ENCODE peak calls at places on chromosomes 5 and 9, in four cellular contexts. T is transverse colon, B is A549, Y is prostate gland. U is an unnamed sample.
A peak's percentile ranks its signal among the peaks of the same experiment; 100 is the strongest.

GRCh38 chr9:98419260-98419603 is 163.8 kb upstream of the TBC1D2 start:
- DNase-seq in T (no peak), B (no peak), Y (no peak), U (no peak)

GRCh38 chr5:82720213-82720612 is 357.0 kb downstream of the TMEM167A start:
- DNase-seq in T (no peak), B (no peak), Y (no peak), U (no peak)

GRCh38 chr9:99109522-99109921 is 4.6 kb downstream of the TGFBR1 start:
- DNase-seq in T (no peak), B (no peak), Y (no peak), U (no peak)

GRCh38 chr9:124282442-124283231 is 24.9 kb downstream of the NEK6 start:
- DNase-seq in T (peak; percentile 62), B (no peak), Y (no peak), U (no peak)

GRCh38 chr9:123863164-123863855 is 66.6 kb downstream of the DENND1A start:
- DNase-seq in T (no peak), B (no peak), Y (no peak), U (no peak)

GRCh38 chr5:149152317-149152746 is 11.0 kb downstream of the ABLIM3 start:
- DNase-seq in T (no peak), B (peak; percentile 62), Y (no peak), U (no peak)

GRCh38 chr5:125450803-125451202 is 704.4 kb upstream of the ZNF608 start:
- DNase-seq in T (no peak), B (no peak), Y (no peak), U (no peak)

GRCh38 chr5:150131461-150131860 is 24.2 kb downstream of the PDGFRB start:
- DNase-seq in T (no peak), B (no peak), Y (no peak), U (no peak)

GRCh38 chr5:168404366-168404765 is 81.9 kb upstream of the RARS1 start:
- DNase-seq in T (no peak), B (no peak), Y (no peak), U (no peak)

GRCh38 chr5:50420343-50420935 is 20.6 kb downstream of the EMB start:
- DNase-seq in T (no peak), B (no peak), Y (no peak), U (no peak)

GRCh38 chr9:16002816-16003215 is 450.0 kb downstream of the CCDC171 start:
- DNase-seq in T (no peak), B (peak; percentile 21), Y (no peak), U (no peak)

GRCh38 chr5:150272531-150272930 is 17.0 kb downstream of the CAMK2A start:
- DNase-seq in T (no peak), B (peak; percentile 57), Y (no peak), U (no peak)

GRCh38 chr5:145495171-145495570 is 340.0 kb downstream of the PRELID2 start:
- DNase-seq in T (no peak), B (no peak), Y (no peak), U (no peak)

GRCh38 chr9:72807765-72808445 is 144.9 kb downstream of the ALDH1A1 start:
- DNase-seq in T (no peak), B (peak; percentile 42), Y (no peak), U (no peak)

GRCh38 chr5:6904822-6905221 is 191.6 kb downstream of the TENT4A start:
- DNase-seq in T (no peak), B (no peak), Y (no peak), U (no peak)

GRCh38 chr5:79562351-79563246 is 48.7 kb upstream of the HOMER1 start:
- DNase-seq in T (no peak), B (no peak), Y (no peak), U (no peak)

GRCh38 chr9:87816041-87816440 is 66.6 kb upstream of the SPATA31E1 start:
- DNase-seq in T (no peak), B (no peak), Y (peak; percentile 17), U (no peak)

GRCh38 chr9:131266301-131267229 is 9.7 kb downstream of the FAM78A start:
- DNase-seq in T (no peak), B (no peak), Y (no peak), U (no peak)

GRCh38 chr5:170623576-170624181 is 119.9 kb downstream of the KCNIP1 start:
- DNase-seq in T (no peak), B (peak; percentile 78), Y (peak; percentile 18), U (no peak)

GRCh38 chr5:78242001-78242400 is 52.5 kb downstream of the AP3B1 start:
- DNase-seq in T (no peak), B (no peak), Y (no peak), U (no peak)

GRCh38 chr5:108295588-108296368 is 86.1 kb downstream of the FBXL17 start:
- DNase-seq in T (no peak), B (no peak), Y (no peak), U (no peak)

GRCh38 chr5:139446956-139447779 is 7.8 kb upstream of the DNAJC18 start:
- DNase-seq in T (no peak), B (no peak), Y (no peak), U (no peak)

GRCh38 chr5:125888358-125888757 is 534.9 kb upstream of the GRAMD2B start:
- DNase-seq in T (no peak), B (no peak), Y (no peak), U (no peak)

GRCh38 chr9:77534376-77535057 is 113.6 kb downstream of the GNA14 start:
- DNase-seq in T (no peak), B (peak; percentile 12), Y (no peak), U (no peak)

GRCh38 chr9:74284596-74284995 is 212.5 kb upstream of the RORB start:
- DNase-seq in T (no peak), B (no peak), Y (no peak), U (no peak)

GRCh38 chr9:110427497-110428104 is 89.9 kb upstream of the TXNDC8 start:
- DNase-seq in T (peak; percentile 69), B (peak; percentile 60), Y (no peak), U (no peak)

GRCh38 chr5:162324356-162324755 is 256.8 kb downstream of the GABRG2 start:
- DNase-seq in T (no peak), B (no peak), Y (no peak), U (no peak)

GRCh38 chr5:149207821-149208220 is 63.8 kb upstream of the AFAP1L1 start:
- DNase-seq in T (no peak), B (no peak), Y (no peak), U (no peak)

GRCh38 chr5:144206136-144206535 is 35.5 kb downstream of the KCTD16 start:
- DNase-seq in T (no peak), B (no peak), Y (no peak), U (no peak)

GRCh38 chr5:52838306-52839015 is 50.7 kb downstream of the ITGA1 start:
- DNase-seq in T (no peak), B (no peak), Y (no peak), U (no peak)

GRCh38 chr9:137452761-137453642 is 6.1 kb downstream of the NSMF start:
- DNase-seq in T (peak; percentile 23), B (no peak), Y (no peak), U (no peak)

GRCh38 chr5:43646997-43647396 is 44.0 kb downstream of the NNT start:
- DNase-seq in T (no peak), B (peak; percentile 8), Y (no peak), U (no peak)

GRCh38 chr9:738209-738915 is 103.1 kb upstream of the DMRT1 start:
- DNase-seq in T (peak; percentile 41), B (peak; percentile 79), Y (peak; percentile 64), U (no peak)

GRCh38 chr9:137485343-137486140 is 26.4 kb upstream of the NSMF start:
- DNase-seq in T (no peak), B (no peak), Y (no peak), U (no peak)

GRCh38 chr9:88259041-88259440 is 120.8 kb upstream of the SPATA31C2 start:
- DNase-seq in T (no peak), B (no peak), Y (no peak), U (no peak)

GRCh38 chr9:136902259-136902821 is 16.0 kb downstream of the TRAF2 start:
- DNase-seq in T (peak; percentile 89), B (peak; percentile 94), Y (peak; percentile 85), U (peak; percentile 79)

GRCh38 chr5:43315262-43315661 is 2.0 kb upstream of the HMGCS1 start:
- DNase-seq in T (no peak), B (peak; percentile 86), Y (no peak), U (no peak)

GRCh38 chr5:136492587-136492986 is 127.2 kb upstream of the TRPC7 start:
- DNase-seq in T (no peak), B (no peak), Y (no peak), U (no peak)
- H3K27ac ChIP-seq in T (no peak overlapping the region), B (no peak overlapping the region), Y (no peak overlapping the region), U (no peak overlapping the region)

DNA sequence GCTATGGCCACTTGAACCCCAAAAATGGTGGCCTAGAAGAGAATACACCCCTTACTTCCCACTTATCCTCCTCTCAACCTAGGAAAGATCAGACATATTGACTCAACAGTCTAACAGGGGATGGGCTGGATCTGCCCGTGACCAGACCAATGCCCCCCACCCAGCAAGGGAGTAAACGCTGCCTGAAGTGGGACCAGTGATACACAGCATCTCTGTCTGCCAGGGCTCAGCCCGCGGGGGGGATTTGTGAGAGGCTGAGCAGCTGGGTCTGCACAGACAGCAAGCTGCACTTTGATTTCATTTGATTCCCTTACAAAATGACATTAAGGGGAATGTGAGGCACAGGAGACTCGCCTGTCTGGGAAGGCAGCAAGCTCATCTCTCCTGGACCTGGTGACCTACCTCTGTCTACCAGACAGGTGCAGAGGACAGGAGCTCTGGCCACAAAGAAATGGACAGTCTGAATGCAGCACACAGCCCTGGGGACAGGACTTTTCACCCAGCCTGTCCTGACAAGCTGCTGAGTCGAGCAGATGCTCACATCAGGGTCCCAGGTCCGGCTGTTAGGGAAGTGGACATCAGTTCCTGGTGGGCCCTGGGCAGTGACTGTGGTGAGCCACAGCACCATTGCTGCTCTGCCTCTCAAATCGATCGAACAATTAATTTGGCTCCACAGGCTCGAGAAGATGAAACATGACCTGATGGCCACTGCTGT is 79.9 kb downstream of the RGS3 start:
- DNase-seq in T (no peak), B (no peak), Y (no peak), U (no peak)
- TF ChIP-seq POLR2A in T (no peak), B (no peak), Y (no peak), U (no peak)

GRCh38 chr5:173907686-173908371 is 19.7 kb downstream of the CPEB4 start:
- DNase-seq in T (no peak), B (no peak), Y (no peak), U (no peak)
- H3K27ac ChIP-seq in T (peak overlapping the region; percentile 56), B (no peak overlapping the region), Y (no peak overlapping the region), U (peak overlapping the region; percentile 65)

GRCh38 chr9:69759478-69760277 is at the start of gene PTAR1:
- DNase-seq in T (peak; percentile 94), B (peak; percentile 92), Y (peak; percentile 83), U (peak; percentile 85)
- TF ChIP-seq POLR2A in T (peak; percentile 62), B (peak; percentile 86), Y (peak; percentile 68), U (peak; percentile 2)

GRCh38 chr9:127049581-127049980 is 72.9 kb downstream of the ANGPTL2 start:
- DNase-seq in T (no peak), B (no peak), Y (no peak), U (no peak)
- H3K27ac ChIP-seq in T (no peak overlapping the region), B (no peak overlapping the region), Y (no peak overlapping the region), U (peak overlapping the region; percentile 78)

GRCh38 chr5:176542596-176543427 is 5.6 kb upstream of the RNF44 start:
- DNase-seq in T (no peak), B (peak; percentile 39), Y (no peak), U (no peak)
- TF ChIP-seq POLR2A in T (peak; percentile 67), B (no peak), Y (no peak), U (no peak)

GRCh38 chr5:131810510-131811249 is 13.9 kb upstream of the FNIP1 start:
- DNase-seq in T (no peak), B (peak; percentile 11), Y (no peak), U (no peak)
- H3K27ac ChIP-seq in T (no peak overlapping the region), B (no peak overlapping the region), Y (no peak overlapping the region), U (no peak overlapping the region)

U was measured in breast epithelium.